ENCODE peak calls at places on chromosomes 11 and 22, in four cellular contexts. U is HL-60; Y is activated T-helper 9 cell treated with anti-CD3 and anti-CD28 coated beads, Interleukin-2, amount 50 U/mL, for 16 hours; I is kidney. O is an unnamed sample.

GRCh38 chr22:41862160-41862529 is 29.2 kb downstream of the SREBF2 start:
- DNase-seq in U (peak), Y (peak), I (no peak), O (no peak)

GRCh38 chr11:75768909-75769771 is 562 bp downstream of the DGAT2 start:
- DNase-seq in U (no peak), Y (no peak), I (peak), O (no peak)

GRCh38 chr11:2325719-2326118 is 23.9 kb downstream of the TSPAN32 start:
- DNase-seq in U (no peak), Y (no peak), I (no peak), O (no peak)

GRCh38 chr11:125229006-125229405 is 64.5 kb downstream of the PKNOX2 start:
- DNase-seq in U (no peak), Y (no peak), I (no peak), O (no peak)

GRCh38 chr11:11512090-11512489 is 109.7 kb downstream of the GALNT18 start:
- DNase-seq in U (no peak), Y (no peak), I (no peak), O (no peak)

GRCh38 chr22:27317961-27318360 is 483.6 kb downstream of the MN1 start:
- DNase-seq in U (no peak), Y (no peak), I (no peak), O (no peak)

GRCh38 chr11:111565111-111565720 is 24.7 kb downstream of the LAYN start:
- DNase-seq in U (peak), Y (peak), I (no peak), O (peak)

GRCh38 chr11:17389957-17390649 is 1.6 kb upstream of the KCNJ11 start:
- DNase-seq in U (no peak), Y (no peak), I (no peak), O (no peak)

GRCh38 chr11:15038963-15039362 is 34.4 kb upstream of the CALCB start:
- DNase-seq in U (no peak), Y (no peak), I (no peak), O (no peak)

GRCh38 chr11:134656861-134657540 is 245.0 kb upstream of the B3GAT1 start:
- DNase-seq in U (no peak), Y (no peak), I (peak), O (no peak)

O was measured in Calu3.